ENCODE peak calls at places on chromosomes 6 and 20, in seven cellular contexts. One of them, this sample, is unnamed.
A peak's percentile ranks its signal among the peaks of the same experiment; 100 is the strongest.

GRCh38 chr6:17984822-17985660 is 2.4 kb downstream of the KIF13A start:
- DNase-seq in HCT116: no peak
- DNase-seq in GM23338: no peak
- DNase-seq in HepG2: no peak
- DNase-seq in GM12878: no peak
- DNase-seq in K562: no peak
- DNase-seq in SK-N-SH: no peak
- DNase-seq in this sample: no peak

GRCh38 chr6:111846511-111847409 is 26.5 kb downstream of the FYN start:
- DNase-seq in HCT116: no peak
- DNase-seq in GM23338: no peak
- DNase-seq in HepG2: no peak
- DNase-seq in GM12878: no peak
- DNase-seq in K562: no peak
- DNase-seq in SK-N-SH: no peak
- DNase-seq in this sample: no peak

GRCh38 chr6:2934057-2934456 is 30.9 kb upstream of the SERPINB9 start:
- DNase-seq in HCT116: no peak
- DNase-seq in GM23338: no peak
- DNase-seq in HepG2: no peak
- DNase-seq in GM12878: no peak
- DNase-seq in K562: no peak
- DNase-seq in SK-N-SH: no peak
- DNase-seq in this sample: no peak

GRCh38 chr6:90124904-90125510 is 171.6 kb downstream of the BACH2 start:
- DNase-seq in HCT116: no peak
- DNase-seq in GM23338: no peak
- DNase-seq in HepG2: no peak
- DNase-seq in GM12878: no peak
- DNase-seq in K562: no peak
- DNase-seq in SK-N-SH: no peak
- DNase-seq in this sample: no peak

GRCh38 chr20:35271073-35271882 is 6.6 kb downstream of the MMP24OS start:
- DNase-seq in HCT116: no peak
- DNase-seq in GM23338: no peak
- DNase-seq in HepG2: no peak
- DNase-seq in GM12878: no peak
- DNase-seq in K562: peak; percentile 79
- DNase-seq in SK-N-SH: no peak
- DNase-seq in this sample: no peak

GRCh38 chr6:157215702-157216101 is 107.6 kb downstream of the TMEM242 start:
- DNase-seq in HCT116: no peak
- DNase-seq in GM23338: no peak
- DNase-seq in HepG2: no peak
- DNase-seq in GM12878: no peak
- DNase-seq in K562: no peak
- DNase-seq in SK-N-SH: no peak
- DNase-seq in this sample: no peak

GRCh38 chr20:37346232-37346525 is 239 bp downstream of the SRC start:
- DNase-seq in HCT116: no peak
- DNase-seq in GM23338: no peak
- DNase-seq in HepG2: no peak
- DNase-seq in GM12878: no peak
- DNase-seq in K562: no peak
- DNase-seq in SK-N-SH: peak; percentile 84
- DNase-seq in this sample: no peak

GRCh38 chr6:152301021-152301805 is 335.9 kb downstream of the SYNE1 start:
- DNase-seq in HCT116: no peak
- DNase-seq in GM23338: no peak
- DNase-seq in HepG2: peak; percentile 89
- DNase-seq in GM12878: no peak
- DNase-seq in K562: no peak
- DNase-seq in SK-N-SH: no peak
- DNase-seq in this sample: no peak

GRCh38 chr6:4348462-4349112 is 213.2 kb upstream of the ECI2 start:
- DNase-seq in HCT116: no peak
- DNase-seq in GM23338: no peak
- DNase-seq in HepG2: no peak
- DNase-seq in GM12878: peak; percentile 45
- DNase-seq in K562: no peak
- DNase-seq in SK-N-SH: no peak
- DNase-seq in this sample: no peak

GRCh38 chr20:34708621-34709043 is 4.5 kb downstream of the TP53INP2 start:
- DNase-seq in HCT116: no peak
- DNase-seq in GM23338: peak; percentile 73
- DNase-seq in HepG2: no peak
- DNase-seq in GM12878: no peak
- DNase-seq in K562: peak; percentile 71
- DNase-seq in SK-N-SH: peak; percentile 76
- DNase-seq in this sample: no peak

GRCh38 chr6:163288915-163289314 is 125.6 kb upstream of the QKI start:
- DNase-seq in HCT116: no peak
- DNase-seq in GM23338: no peak
- DNase-seq in HepG2: no peak
- DNase-seq in GM12878: no peak
- DNase-seq in K562: no peak
- DNase-seq in SK-N-SH: no peak
- DNase-seq in this sample: no peak

GRCh38 chr20:58743076-58743566 is 50.5 kb downstream of the NPEPL1 start:
- DNase-seq in HCT116: no peak
- DNase-seq in GM23338: no peak
- DNase-seq in HepG2: no peak
- DNase-seq in GM12878: no peak
- DNase-seq in K562: no peak
- DNase-seq in SK-N-SH: no peak
- DNase-seq in this sample: no peak

GRCh38 chr6:89313006-89313405 is 2.1 kb downstream of the GABRR2 start:
- DNase-seq in HCT116: no peak
- DNase-seq in GM23338: peak; percentile 9
- DNase-seq in HepG2: no peak
- DNase-seq in GM12878: no peak
- DNase-seq in K562: no peak
- DNase-seq in SK-N-SH: peak; percentile 47
- DNase-seq in this sample: no peak

GRCh38 chr6:151428336-151428735 is 23.6 kb downstream of the RMND1 start:
- DNase-seq in HCT116: no peak
- DNase-seq in GM23338: no peak
- DNase-seq in HepG2: no peak
- DNase-seq in GM12878: no peak
- DNase-seq in K562: no peak
- DNase-seq in SK-N-SH: no peak
- DNase-seq in this sample: no peak

GRCh38 chr6:3750324-3751018 is 1.0 kb downstream of the PXDC1 start:
- DNase-seq in HCT116: no peak
- DNase-seq in GM23338: peak; percentile 69
- DNase-seq in HepG2: peak; percentile 62
- DNase-seq in GM12878: no peak
- DNase-seq in K562: peak; percentile 25
- DNase-seq in SK-N-SH: peak; percentile 64
- DNase-seq in this sample: no peak

GRCh38 chr6:135905604-135906300 is 54.3 kb downstream of the PDE7B start:
- DNase-seq in HCT116: no peak
- DNase-seq in GM23338: no peak
- DNase-seq in HepG2: no peak
- DNase-seq in GM12878: no peak
- DNase-seq in K562: no peak
- DNase-seq in SK-N-SH: no peak
- DNase-seq in this sample: no peak

GRCh38 chr6:408599-409102 is 17.1 kb downstream of the IRF4 start:
- DNase-seq in HCT116: peak; percentile 53
- DNase-seq in GM23338: peak; percentile 76
- DNase-seq in HepG2: peak; percentile 65
- DNase-seq in GM12878: no peak
- DNase-seq in K562: peak; percentile 74
- DNase-seq in SK-N-SH: peak; percentile 61
- DNase-seq in this sample: no peak

GRCh38 chr6:13431059-13431656 is 56.2 kb downstream of the GFOD1 start:
- DNase-seq in HCT116: no peak
- DNase-seq in GM23338: no peak
- DNase-seq in HepG2: no peak
- DNase-seq in GM12878: peak; percentile 62
- DNase-seq in K562: no peak
- DNase-seq in SK-N-SH: no peak
- DNase-seq in this sample: no peak

GRCh38 chr6:13429406-13429753 is 58.0 kb downstream of the GFOD1 start:
- DNase-seq in HCT116: no peak
- DNase-seq in GM23338: no peak
- DNase-seq in HepG2: no peak
- DNase-seq in GM12878: no peak
- DNase-seq in K562: no peak
- DNase-seq in SK-N-SH: no peak
- DNase-seq in this sample: no peak

GRCh38 chr6:13432526-13433218 is 54.7 kb downstream of the GFOD1 start:
- DNase-seq in HCT116: no peak
- DNase-seq in GM23338: no peak
- DNase-seq in HepG2: no peak
- DNase-seq in GM12878: peak; percentile 53
- DNase-seq in K562: no peak
- DNase-seq in SK-N-SH: no peak
- DNase-seq in this sample: no peak

GRCh38 chr6:13434455-13434775 is 53.0 kb downstream of the GFOD1 start:
- DNase-seq in HCT116: no peak
- DNase-seq in GM23338: no peak
- DNase-seq in HepG2: no peak
- DNase-seq in GM12878: no peak
- DNase-seq in K562: no peak
- DNase-seq in SK-N-SH: no peak
- DNase-seq in this sample: no peak

GRCh38 chr6:13431861-13432465 is 55.4 kb downstream of the GFOD1 start:
- DNase-seq in HCT116: no peak
- DNase-seq in GM23338: no peak
- DNase-seq in HepG2: peak; percentile 45
- DNase-seq in GM12878: peak; percentile 42
- DNase-seq in K562: peak; percentile 39
- DNase-seq in SK-N-SH: no peak
- DNase-seq in this sample: no peak
- H3K4me1 ChIP-seq in HCT116: peaks cover 3% of the 10 kb centered on the region
- H3K4me1 ChIP-seq in GM23338: peaks cover 30% of the 10 kb centered on the region
- H3K4me1 ChIP-seq in HepG2: peaks cover 35% of the 10 kb centered on the region
- H3K4me1 ChIP-seq in GM12878: peaks cover 75% of the 10 kb centered on the region
- H3K4me1 ChIP-seq in K562: peaks cover 15% of the 10 kb centered on the region
- H3K4me1 ChIP-seq in SK-N-SH: peaks cover 3% of the 10 kb centered on the region
- H3K4me1 ChIP-seq in this sample: no peaks in the 10 kb centered on the region

DNA sequence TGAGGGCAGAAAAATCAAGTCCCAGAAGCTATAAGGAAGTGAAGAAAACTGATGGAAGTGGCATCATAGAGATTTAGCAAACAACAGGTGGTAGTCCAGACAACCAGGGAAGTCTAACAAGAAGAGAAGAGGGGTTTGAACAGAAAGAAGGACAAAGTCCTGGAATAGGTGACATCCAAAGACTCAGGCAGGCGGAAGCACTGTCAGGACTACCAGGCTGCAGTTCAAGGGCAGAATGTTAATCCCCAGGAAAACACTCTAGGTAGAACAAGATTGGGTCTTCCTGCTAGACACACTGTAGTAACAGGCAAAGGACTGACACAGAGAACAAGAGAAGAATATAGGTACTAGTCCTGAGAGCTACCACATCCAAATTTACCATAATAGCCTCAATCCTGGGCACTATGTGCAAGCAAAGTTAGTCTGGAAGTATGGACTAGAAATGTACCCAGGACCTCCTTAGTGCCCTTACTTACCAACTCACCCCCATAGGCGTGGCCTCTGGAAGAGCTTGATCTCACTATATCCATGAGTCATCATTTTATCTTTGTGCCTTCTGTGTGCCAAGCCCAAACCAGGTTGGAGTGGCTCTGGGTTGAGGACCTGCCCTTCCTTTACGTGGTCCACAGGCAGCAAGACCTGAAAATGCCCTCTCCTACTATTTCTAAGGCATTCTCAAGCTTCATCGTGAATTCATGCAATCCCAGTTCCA is 2.2 kb upstream of the EPB41L2 start:
- DNase-seq in HCT116: no peak
- DNase-seq in GM23338: no peak
- DNase-seq in HepG2: peak; percentile 88
- DNase-seq in GM12878: no peak
- DNase-seq in K562: no peak
- DNase-seq in SK-N-SH: no peak
- DNase-seq in this sample: no peak
- H3K27me3 ChIP-seq in HCT116: no peaks in the 10 kb centered on the region
- H3K27me3 ChIP-seq in GM23338: peaks cover 23% of the 10 kb centered on the region
- H3K27me3 ChIP-seq in HepG2: no peaks in the 10 kb centered on the region
- H3K27me3 ChIP-seq in GM12878: no peaks in the 10 kb centered on the region
- H3K27me3 ChIP-seq in K562: no peaks in the 10 kb centered on the region
- H3K27me3 ChIP-seq in SK-N-SH: peaks cover 44% of the 10 kb centered on the region
- H3K27me3 ChIP-seq in this sample: no peaks in the 10 kb centered on the region

GRCh38 chr20:8578191-8578690 is 446.2 kb downstream of the PLCB1 start:
- DNase-seq in HCT116: no peak
- DNase-seq in GM23338: no peak
- DNase-seq in HepG2: no peak
- DNase-seq in GM12878: no peak
- DNase-seq in K562: no peak
- DNase-seq in SK-N-SH: no peak
- DNase-seq in this sample: no peak

GRCh38 chr20:8579060-8579459 is 447.0 kb downstream of the PLCB1 start:
- DNase-seq in HCT116: no peak
- DNase-seq in GM23338: no peak
- DNase-seq in HepG2: no peak
- DNase-seq in GM12878: no peak
- DNase-seq in K562: no peak
- DNase-seq in SK-N-SH: no peak
- DNase-seq in this sample: no peak

GRCh38 chr20:8583209-8584106 is 451.4 kb downstream of the PLCB1 start:
- DNase-seq in HCT116: no peak
- DNase-seq in GM23338: peak; percentile 5
- DNase-seq in HepG2: peak; percentile 73
- DNase-seq in GM12878: no peak
- DNase-seq in K562: no peak
- DNase-seq in SK-N-SH: no peak
- DNase-seq in this sample: no peak

GRCh38 chr20:8587246-8587645 is 455.2 kb downstream of the PLCB1 start:
- DNase-seq in HCT116: no peak
- DNase-seq in GM23338: no peak
- DNase-seq in HepG2: no peak
- DNase-seq in GM12878: no peak
- DNase-seq in K562: no peak
- DNase-seq in SK-N-SH: no peak
- DNase-seq in this sample: no peak

GRCh38 chr20:8581451-8582183 is 449.6 kb downstream of the PLCB1 start:
- DNase-seq in HCT116: no peak
- DNase-seq in GM23338: no peak
- DNase-seq in HepG2: no peak
- DNase-seq in GM12878: no peak
- DNase-seq in K562: no peak
- DNase-seq in SK-N-SH: no peak
- DNase-seq in this sample: no peak
- TF ChIP-seq REST in HCT116: no peak
- TF ChIP-seq REST in GM23338: no peak
- TF ChIP-seq REST in HepG2: no peak
- TF ChIP-seq REST in GM12878: no peak
- TF ChIP-seq REST in K562: no peak
- TF ChIP-seq REST in SK-N-SH: no peak
- TF ChIP-seq REST in this sample: no peak

DNA sequence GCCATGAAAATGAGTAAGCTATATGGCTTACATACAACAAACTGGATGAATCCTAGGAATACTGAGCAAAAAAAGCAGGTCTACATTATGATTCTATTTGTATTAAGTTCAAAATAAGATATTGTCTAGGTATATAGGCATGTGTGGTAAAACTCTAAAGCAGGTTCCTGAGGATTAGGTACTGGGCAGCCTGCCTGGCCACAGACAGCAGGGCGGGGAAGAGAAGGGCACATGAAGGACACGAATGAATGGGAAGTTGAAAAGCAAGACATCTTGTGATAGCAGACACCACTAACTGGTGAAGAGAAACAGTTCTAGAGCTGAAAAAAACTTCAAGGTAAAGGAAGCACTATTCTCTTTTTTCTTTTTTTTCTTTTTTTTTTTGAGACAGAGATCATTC is 72.6 kb upstream of the SLC4A11 start:
- DNase-seq in HCT116: no peak
- DNase-seq in GM23338: no peak
- DNase-seq in HepG2: no peak
- DNase-seq in GM12878: no peak
- DNase-seq in K562: no peak
- DNase-seq in SK-N-SH: no peak
- DNase-seq in this sample: no peak
- H3K4me1 ChIP-seq in HCT116: no peaks in the 10 kb centered on the region
- H3K4me1 ChIP-seq in GM23338: no peaks in the 10 kb centered on the region
- H3K4me1 ChIP-seq in HepG2: peaks cover 13% of the 10 kb centered on the region
- H3K4me1 ChIP-seq in GM12878: no peaks in the 10 kb centered on the region
- H3K4me1 ChIP-seq in K562: peaks cover 5% of the 10 kb centered on the region
- H3K4me1 ChIP-seq in SK-N-SH: peaks cover 3% of the 10 kb centered on the region
- H3K4me1 ChIP-seq in this sample: no peaks in the 10 kb centered on the region